ENCODE peak calls at places on chromosomes 5 and 9, in five cellular contexts. One of them, this sample, is unnamed.

GRCh38 chr5:139569276-139569955 is 8.3 kb downstream of the UBE2D2 start:
- DNase-seq in HS-5: no peak
- DNase-seq in stimulated activated CD8-positive, alpha-beta memory T cell treated with anti-CD3 and anti-CD28 coated beads, Interleukin-12 subunit alpha, Interleukin-12 subunit beta, amount 100 ng/mL, for 1 hour: no peak
- DNase-seq in uterus: no peak
- DNase-seq in endothelial cell: no peak
- DNase-seq in this sample: no peak

GRCh38 chr9:136095028-136095494 is at the start of gene NACC2:
- DNase-seq in uterus: peak; percentile 61
- DNase-seq in stimulated activated CD8-positive, alpha-beta memory T cell treated with anti-CD3 and anti-CD28 coated beads, Interleukin-12 subunit alpha, Interleukin-12 subunit beta, amount 100 ng/mL, for 1 hour: no peak
- DNase-seq in endothelial cell: peak; percentile 38
- DNase-seq in HS-5: no peak
- DNase-seq in this sample: no peak

GRCh38 chr5:174490717-174491116 is 233.7 kb upstream of the MSX2 start:
- DNase-seq in uterus: no peak
- DNase-seq in stimulated activated CD8-positive, alpha-beta memory T cell treated with anti-CD3 and anti-CD28 coated beads, Interleukin-12 subunit alpha, Interleukin-12 subunit beta, amount 100 ng/mL, for 1 hour: no peak
- DNase-seq in endothelial cell: no peak
- DNase-seq in HS-5: no peak
- DNase-seq in this sample: no peak

GRCh38 chr5:143314664-143315063 is 88.8 kb downstream of the NR3C1 start:
- DNase-seq in HS-5: peak; percentile 49
- DNase-seq in stimulated activated CD8-positive, alpha-beta memory T cell treated with anti-CD3 and anti-CD28 coated beads, Interleukin-12 subunit alpha, Interleukin-12 subunit beta, amount 100 ng/mL, for 1 hour: no peak
- DNase-seq in endothelial cell: no peak
- DNase-seq in uterus: no peak
- DNase-seq in this sample: no peak

GRCh38 chr5:104626122-104626521 is 1063.5 kb upstream of the NUDT12 start:
- DNase-seq in HS-5: no peak
- DNase-seq in uterus: no peak
- DNase-seq in stimulated activated CD8-positive, alpha-beta memory T cell treated with anti-CD3 and anti-CD28 coated beads, Interleukin-12 subunit alpha, Interleukin-12 subunit beta, amount 100 ng/mL, for 1 hour: no peak
- DNase-seq in endothelial cell: no peak
- DNase-seq in this sample: no peak

GRCh38 chr9:90107021-90107771 is 502.4 kb downstream of the GADD45G start:
- DNase-seq in endothelial cell: no peak
- DNase-seq in uterus: peak; percentile 65
- DNase-seq in HS-5: no peak
- DNase-seq in stimulated activated CD8-positive, alpha-beta memory T cell treated with anti-CD3 and anti-CD28 coated beads, Interleukin-12 subunit alpha, Interleukin-12 subunit beta, amount 100 ng/mL, for 1 hour: no peak
- DNase-seq in this sample: no peak

GRCh38 chr5:1484416-1485319 is 39.1 kb downstream of the LPCAT1 start:
- DNase-seq in endothelial cell: no peak
- DNase-seq in stimulated activated CD8-positive, alpha-beta memory T cell treated with anti-CD3 and anti-CD28 coated beads, Interleukin-12 subunit alpha, Interleukin-12 subunit beta, amount 100 ng/mL, for 1 hour: no peak
- DNase-seq in uterus: no peak
- DNase-seq in HS-5: no peak
- DNase-seq in this sample: peak; percentile 81

GRCh38 chr5:139863855-139864558 is 68.4 kb downstream of the PSD2 start:
- DNase-seq in stimulated activated CD8-positive, alpha-beta memory T cell treated with anti-CD3 and anti-CD28 coated beads, Interleukin-12 subunit alpha, Interleukin-12 subunit beta, amount 100 ng/mL, for 1 hour: peak; percentile 30
- DNase-seq in HS-5: no peak
- DNase-seq in endothelial cell: peak; percentile 80
- DNase-seq in uterus: peak; percentile 61
- DNase-seq in this sample: peak; percentile 59

GRCh38 chr9:37025381-37026084 is 8.5 kb downstream of the PAX5 start:
- DNase-seq in stimulated activated CD8-positive, alpha-beta memory T cell treated with anti-CD3 and anti-CD28 coated beads, Interleukin-12 subunit alpha, Interleukin-12 subunit beta, amount 100 ng/mL, for 1 hour: no peak
- DNase-seq in uterus: no peak
- DNase-seq in HS-5: no peak
- DNase-seq in endothelial cell: peak; percentile 34
- DNase-seq in this sample: no peak

GRCh38 chr9:120696551-120697230 is 17.6 kb downstream of the MEGF9 start:
- DNase-seq in stimulated activated CD8-positive, alpha-beta memory T cell treated with anti-CD3 and anti-CD28 coated beads, Interleukin-12 subunit alpha, Interleukin-12 subunit beta, amount 100 ng/mL, for 1 hour: no peak
- DNase-seq in HS-5: no peak
- DNase-seq in endothelial cell: no peak
- DNase-seq in uterus: no peak
- DNase-seq in this sample: no peak

GRCh38 chr5:137995077-137995746 is 37.7 kb downstream of the FAM13B start:
- DNase-seq in HS-5: peak; percentile 33
- DNase-seq in stimulated activated CD8-positive, alpha-beta memory T cell treated with anti-CD3 and anti-CD28 coated beads, Interleukin-12 subunit alpha, Interleukin-12 subunit beta, amount 100 ng/mL, for 1 hour: no peak
- DNase-seq in endothelial cell: no peak
- DNase-seq in uterus: no peak
- DNase-seq in this sample: no peak

GRCh38 chr9:36980148-36980974 is 53.7 kb downstream of the PAX5 start:
- DNase-seq in HS-5: no peak
- DNase-seq in uterus: no peak
- DNase-seq in stimulated activated CD8-positive, alpha-beta memory T cell treated with anti-CD3 and anti-CD28 coated beads, Interleukin-12 subunit alpha, Interleukin-12 subunit beta, amount 100 ng/mL, for 1 hour: no peak
- DNase-seq in endothelial cell: no peak
- DNase-seq in this sample: no peak

GRCh38 chr9:136204838-136205706 is at the start of gene LHX3:
- DNase-seq in HS-5: no peak
- DNase-seq in uterus: no peak
- DNase-seq in stimulated activated CD8-positive, alpha-beta memory T cell treated with anti-CD3 and anti-CD28 coated beads, Interleukin-12 subunit alpha, Interleukin-12 subunit beta, amount 100 ng/mL, for 1 hour: no peak
- DNase-seq in endothelial cell: peak; percentile 68
- DNase-seq in this sample: peak; percentile 48

GRCh38 chr5:159047081-159047480 is 52.6 kb downstream of the EBF1 start:
- DNase-seq in HS-5: no peak
- DNase-seq in endothelial cell: no peak
- DNase-seq in uterus: no peak
- DNase-seq in stimulated activated CD8-positive, alpha-beta memory T cell treated with anti-CD3 and anti-CD28 coated beads, Interleukin-12 subunit alpha, Interleukin-12 subunit beta, amount 100 ng/mL, for 1 hour: no peak
- DNase-seq in this sample: no peak

GRCh38 chr5:101806410-101806809 is 489.7 kb downstream of the SLCO4C1 start:
- DNase-seq in stimulated activated CD8-positive, alpha-beta memory T cell treated with anti-CD3 and anti-CD28 coated beads, Interleukin-12 subunit alpha, Interleukin-12 subunit beta, amount 100 ng/mL, for 1 hour: no peak
- DNase-seq in uterus: no peak
- DNase-seq in endothelial cell: no peak
- DNase-seq in HS-5: no peak
- DNase-seq in this sample: no peak

GRCh38 chr5:171872666-171873065 is 87.0 kb downstream of the SMIM23 start:
- DNase-seq in uterus: no peak
- DNase-seq in stimulated activated CD8-positive, alpha-beta memory T cell treated with anti-CD3 and anti-CD28 coated beads, Interleukin-12 subunit alpha, Interleukin-12 subunit beta, amount 100 ng/mL, for 1 hour: no peak
- DNase-seq in endothelial cell: no peak
- DNase-seq in HS-5: no peak
- DNase-seq in this sample: no peak

GRCh38 chr5:36969700-36970395 is 93.3 kb downstream of the NIPBL start:
- DNase-seq in endothelial cell: no peak
- DNase-seq in stimulated activated CD8-positive, alpha-beta memory T cell treated with anti-CD3 and anti-CD28 coated beads, Interleukin-12 subunit alpha, Interleukin-12 subunit beta, amount 100 ng/mL, for 1 hour: no peak
- DNase-seq in HS-5: no peak
- DNase-seq in uterus: no peak
- DNase-seq in this sample: no peak

GRCh38 chr5:159220206-159220605 is 10.9 kb upstream of the RNF145 start:
- DNase-seq in HS-5: no peak
- DNase-seq in endothelial cell: no peak
- DNase-seq in uterus: no peak
- DNase-seq in stimulated activated CD8-positive, alpha-beta memory T cell treated with anti-CD3 and anti-CD28 coated beads, Interleukin-12 subunit alpha, Interleukin-12 subunit beta, amount 100 ng/mL, for 1 hour: no peak
- DNase-seq in this sample: no peak

GRCh38 chr5:73701566-73701965 is 75.6 kb downstream of the ARHGEF28 start:
- DNase-seq in HS-5: no peak
- DNase-seq in uterus: no peak
- DNase-seq in stimulated activated CD8-positive, alpha-beta memory T cell treated with anti-CD3 and anti-CD28 coated beads, Interleukin-12 subunit alpha, Interleukin-12 subunit beta, amount 100 ng/mL, for 1 hour: no peak
- DNase-seq in endothelial cell: no peak
- DNase-seq in this sample: no peak

GRCh38 chr9:135275163-135275925 is 187.9 kb downstream of the OLFM1 start:
- DNase-seq in HS-5: no peak
- DNase-seq in endothelial cell: no peak
- DNase-seq in stimulated activated CD8-positive, alpha-beta memory T cell treated with anti-CD3 and anti-CD28 coated beads, Interleukin-12 subunit alpha, Interleukin-12 subunit beta, amount 100 ng/mL, for 1 hour: no peak
- DNase-seq in uterus: no peak
- DNase-seq in this sample: no peak

GRCh38 chr9:6805532-6805931 is 47.8 kb downstream of the KDM4C start:
- DNase-seq in endothelial cell: no peak
- DNase-seq in stimulated activated CD8-positive, alpha-beta memory T cell treated with anti-CD3 and anti-CD28 coated beads, Interleukin-12 subunit alpha, Interleukin-12 subunit beta, amount 100 ng/mL, for 1 hour: no peak
- DNase-seq in HS-5: no peak
- DNase-seq in uterus: no peak
- DNase-seq in this sample: no peak

This sample was measured in memory B cell.